ENCODE peak calls at places on chromosomes 12 and 14, in eight cellular contexts. O is AG04450, Z is left ventricle myocardium inferior, G is AG09309, Q is dorsolateral prefrontal cortex, C is HFF-Myc, R is GM23338, P is tibial artery. D is an unnamed sample.

GRCh38 chr14:100237735-100238418 is 1.1 kb upstream of the YY1 start:
- DNase-seq in O (no peak), Z (peak), G (no peak), Q (no peak), C (no peak), R (peak), P (peak), D (peak)

GRCh38 chr12:130118181-130118580 is 44.1 kb upstream of the FZD10 start:
- DNase-seq in Z (no peak), P (no peak), R (no peak), O (no peak), C (no peak), G (no peak), Q (no peak), D (no peak)

GRCh38 chr14:71733210-71733883 is 198.9 kb upstream of the RGS6 start:
- DNase-seq in P (no peak), Z (no peak), C (no peak), Q (no peak), G (peak), O (no peak), R (no peak), D (no peak)

GRCh38 chr14:69876848-69877306 is 2.3 kb upstream of the SMOC1 start:
- DNase-seq in P (no peak), C (no peak), R (no peak), Z (no peak), O (no peak), Q (no peak), G (no peak), D (no peak)

GRCh38 chr14:53108292-53108937 is 44.7 kb downstream of the DDHD1 start:
- DNase-seq in P (no peak), R (no peak), Q (no peak), O (no peak), C (no peak), G (no peak), Z (no peak), D (no peak)

GRCh38 chr14:99601301-99601945 is 2.6 kb downstream of the CCDC85C start:
- DNase-seq in Z (no peak), G (no peak), Q (no peak), C (no peak), P (no peak), O (no peak), R (no peak), D (no peak)

GRCh38 chr14:34064349-34064748 is 113.5 kb upstream of the EGLN3 start:
- DNase-seq in P (peak), G (no peak), Z (peak), C (no peak), O (no peak), Q (no peak), R (no peak), D (no peak)

GRCh38 chr12:42539696-42540095 is 49.9 kb downstream of the PRICKLE1 start:
- DNase-seq in G (peak), P (no peak), Z (no peak), Q (no peak), C (no peak), O (no peak), R (no peak), D (no peak)

GRCh38 chr12:19760611-19761010 is 321.3 kb downstream of the AEBP2 start:
- DNase-seq in P (no peak), Q (no peak), R (no peak), O (no peak), Z (no peak), C (no peak), G (no peak), D (no peak)

GRCh38 chr12:132422057-132423043 is 67.6 kb upstream of the FBRSL1 start:
- DNase-seq in C (no peak), Q (no peak), R (peak), P (no peak), Z (no peak), O (no peak), G (no peak), D (no peak)

GRCh38 chr12:52964556-52965336 is 15.8 kb downstream of the KRT18 start:
- DNase-seq in C (no peak), G (no peak), P (no peak), O (no peak), Z (no peak), R (peak), Q (no peak), D (no peak)

GRCh38 chr14:103820908-103821307 is 26.5 kb downstream of the PPP1R13B start:
- DNase-seq in C (no peak), G (no peak), P (no peak), O (no peak), Z (no peak), R (no peak), Q (no peak), D (no peak)

GRCh38 chr12:12159988-12160387 is 89.2 kb downstream of the BCL2L14 start:
- DNase-seq in P (no peak), Q (no peak), R (no peak), C (no peak), G (peak), Z (no peak), O (no peak), D (no peak)

GRCh38 chr12:56028511-56029165 is 7.8 kb downstream of the IKZF4 start:
- DNase-seq in P (no peak), O (no peak), G (no peak), Z (no peak), C (no peak), Q (no peak), R (no peak), D (no peak)

GRCh38 chr14:102360388-102360787 is 2.3 kb downstream of the CINP start:
- DNase-seq in P (no peak), G (no peak), O (no peak), Q (no peak), R (no peak), Z (no peak), C (no peak), D (no peak)

GRCh38 chr14:55756563-55756962 is 176.6 kb downstream of the KTN1 start:
- DNase-seq in Z (no peak), G (no peak), R (no peak), C (no peak), O (no peak), P (no peak), Q (no peak), D (no peak)

GRCh38 chr14:51674294-51675002 is 22.7 kb downstream of the FRMD6 start:
- DNase-seq in Q (no peak), Z (no peak), C (no peak), R (no peak), O (no peak), G (no peak), P (no peak), D (no peak)

GRCh38 chr14:99326041-99326710 is 54.2 kb upstream of the BCL11B start:
- DNase-seq in Z (no peak), R (no peak), C (no peak), P (no peak), Q (no peak), O (no peak), G (no peak), D (no peak)

GRCh38 chr12:121709478-121709890 is 3.1 kb upstream of the TMEM120B start:
- DNase-seq in R (no peak), P (no peak), G (no peak), Z (no peak), Q (no peak), O (no peak), C (no peak), D (no peak)

GRCh38 chr12:100141998-100142850 is 450 bp downstream of the BLTP3B start:
- DNase-seq in Z (peak), P (peak), G (no peak), O (no peak), R (peak), C (no peak), Q (peak), D (peak)

GRCh38 chr12:87384226-87384625 is 645.0 kb downstream of the C12orf50 start:
- DNase-seq in Z (no peak), R (no peak), Q (no peak), C (no peak), P (no peak), O (no peak), G (no peak), D (no peak)
- H3K4me3 ChIP-seq in Z (no peak), R (no peak), Q (no peak), C (no peak), P (no peak), O (no peak), G (no peak), D (no peak)

GRCh38 chr12:74586251-74586650 is 48.6 kb downstream of the ATXN7L3B start:
- DNase-seq in C (no peak), P (no peak), Z (no peak), O (no peak), Q (no peak), R (no peak), G (no peak), D (no peak)
- H3K4me3 ChIP-seq in C (no peak), P (no peak), Z (no peak), O (no peak), Q (no peak), R (no peak), G (no peak), D (no peak)

GRCh38 chr12:49347307-49348237 is 884 bp downstream of the DNAJC22 start:
- DNase-seq in P (no peak), O (peak), G (no peak), R (peak), Z (peak), C (no peak), Q (peak), D (peak)
- H3K4me3 ChIP-seq in P (no peak), O (peak), G (peak), R (peak), Z (peak), C (peak), Q (peak), D (peak)

GRCh38 chr14:49688701-49689030 is 652 bp upstream of the POLE2 start:
- DNase-seq in P (no peak), O (no peak), G (no peak), Q (no peak), C (no peak), R (no peak), Z (no peak), D (no peak)

GRCh38 chr14:49687942-49688700 is at the start of gene POLE2:
- DNase-seq in R (peak), Q (peak), Z (peak), P (peak), C (peak), G (no peak), O (no peak), D (peak)

GRCh38 chr14:49692895-49693737 is at the start of gene KLHDC1:
- DNase-seq in Q (peak), O (peak), C (no peak), P (peak), G (peak), R (peak), Z (peak), D (peak)

GRCh38 chr14:49691031-49691430 is 1.9 kb upstream of the KLHDC1 start:
- DNase-seq in Z (no peak), P (no peak), G (no peak), O (no peak), C (no peak), Q (no peak), R (peak), D (peak)

DNA sequence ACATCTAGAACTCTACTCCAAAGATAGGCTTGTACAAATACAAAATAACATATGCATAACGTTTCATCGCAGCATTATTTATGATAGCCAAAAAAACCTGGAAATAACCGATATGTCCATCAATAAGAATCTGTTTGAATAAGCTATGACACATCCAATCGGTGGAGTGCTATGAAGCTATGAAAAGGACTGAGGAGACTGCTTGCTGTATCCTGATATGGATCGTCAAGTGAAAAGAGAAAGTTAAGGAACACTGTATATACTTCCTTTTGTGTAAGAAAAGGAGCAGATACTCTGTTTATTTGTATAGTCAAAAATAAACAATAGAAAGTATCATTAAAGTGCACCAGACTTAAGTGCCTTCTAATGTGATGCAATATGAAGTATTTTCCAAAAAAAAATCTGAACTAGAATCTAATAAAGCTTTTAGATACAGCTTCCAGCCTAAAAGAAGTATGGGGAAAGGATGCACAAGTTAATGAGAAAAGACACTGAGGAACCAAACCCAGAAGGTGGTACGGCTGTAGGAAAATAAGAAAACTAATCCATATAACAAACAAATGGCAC is 646 bp upstream of the KLHDC1 start:
- DNase-seq in O (no peak), P (no peak), Z (no peak), R (no peak), G (no peak), C (no peak), Q (no peak), D (no peak)
- H3K4me3 ChIP-seq in O (peak), P (peak), Z (peak), R (peak), G (peak), C (peak), Q (peak), D (peak)

DNA sequence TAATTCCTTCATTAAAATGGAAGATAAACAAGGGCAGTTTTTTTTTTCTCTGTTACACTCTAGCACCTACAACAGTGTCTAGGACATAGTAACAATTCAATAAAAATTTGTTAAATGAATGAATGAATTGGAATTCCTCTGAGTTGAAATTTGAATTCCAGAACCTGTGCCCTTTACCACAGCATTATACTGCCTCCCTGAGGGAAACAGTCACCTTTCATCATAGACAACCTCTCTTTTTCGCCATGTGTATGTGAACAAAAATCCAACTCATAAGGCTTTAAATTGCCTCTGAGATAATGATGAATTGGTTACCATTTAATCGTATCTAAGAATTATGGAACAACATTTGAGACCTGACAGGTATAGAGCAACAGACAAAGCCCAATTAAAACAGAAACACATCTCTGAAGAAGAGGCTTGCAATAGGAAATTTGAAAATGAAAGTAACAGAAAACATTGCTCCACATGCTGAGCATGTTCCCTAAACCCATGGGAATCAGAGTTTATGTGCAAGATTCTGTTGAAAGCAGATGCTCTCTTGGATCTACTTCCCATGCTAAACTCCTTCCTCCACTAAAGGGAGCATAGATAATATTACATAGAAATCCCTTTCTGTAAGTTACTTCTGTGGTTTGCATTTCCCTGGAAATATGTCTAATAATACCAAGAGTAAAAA is 657.8 kb downstream of the GALC start:
- DNase-seq in P (no peak), Z (no peak), C (no peak), O (no peak), R (peak), Q (no peak), G (no peak), D (no peak)
- H3K4me3 ChIP-seq in P (no peak), Z (no peak), C (no peak), O (no peak), R (no peak), Q (no peak), G (no peak), D (no peak)

GRCh38 chr12:128817115-128818015 is 6.4 kb downstream of the SLC15A4 start:
- DNase-seq in O (no peak), P (peak), Z (peak), R (no peak), G (no peak), Q (no peak), C (no peak), D (no peak)

GRCh38 chr12:128816643-128816920 is 7.2 kb downstream of the SLC15A4 start:
- DNase-seq in G (no peak), C (no peak), R (no peak), Q (no peak), O (no peak), Z (no peak), P (no peak), D (no peak)

GRCh38 chr12:128820253-128820652 is 3.5 kb downstream of the SLC15A4 start:
- DNase-seq in P (no peak), Q (no peak), O (no peak), C (no peak), G (no peak), R (no peak), Z (no peak), D (no peak)

GRCh38 chr12:128819293-128820144 is 4.2 kb downstream of the SLC15A4 start:
- DNase-seq in O (no peak), G (no peak), Z (no peak), Q (no peak), P (no peak), C (no peak), R (peak), D (no peak)

GRCh38 chr12:128818065-128819022 is 5.4 kb downstream of the SLC15A4 start:
- DNase-seq in O (no peak), Z (no peak), C (no peak), P (no peak), R (no peak), G (peak), Q (no peak), D (no peak)
- H3K4me3 ChIP-seq in O (no peak), Z (peak), C (no peak), P (no peak), R (no peak), G (no peak), Q (no peak), D (no peak)